ENCODE peak calls at places on chromosomes 7 and 10, in four cellular contexts. One of them, this sample, is unnamed.
A peak's percentile ranks its signal among the peaks of the same experiment; 100 is the strongest.

GRCh38 chr10:74153123-74153522 is 2.1 kb downstream of the ADK start:
- DNase-seq in upper lobe of right lung: no peak
- DNase-seq in astrocyte: peak; percentile 35
- DNase-seq in psoas muscle: no peak
- DNase-seq in this sample: peak; percentile 78

GRCh38 chr10:22345301-22346086 is at the start of gene SPAG6:
- DNase-seq in upper lobe of right lung: peak; percentile 81
- DNase-seq in astrocyte: no peak
- DNase-seq in psoas muscle: peak; percentile 49
- DNase-seq in this sample: no peak

GRCh38 chr7:114825423-114825951 is 96.4 kb upstream of the MDFIC start:
- DNase-seq in upper lobe of right lung: no peak
- DNase-seq in astrocyte: no peak
- DNase-seq in psoas muscle: no peak
- DNase-seq in this sample: no peak

GRCh38 chr7:136911362-136911761 is 42.9 kb downstream of the CHRM2 start:
- DNase-seq in upper lobe of right lung: no peak
- DNase-seq in astrocyte: peak; percentile 47
- DNase-seq in psoas muscle: no peak
- DNase-seq in this sample: peak; percentile 60

GRCh38 chr10:16510843-16511242 is 10.8 kb downstream of the C1QL3 start:
- DNase-seq in upper lobe of right lung: no peak
- DNase-seq in astrocyte: no peak
- DNase-seq in psoas muscle: no peak
- DNase-seq in this sample: no peak

GRCh38 chr7:134293029-134293740 is 23.5 kb downstream of the SLC35B4 start:
- DNase-seq in upper lobe of right lung: no peak
- DNase-seq in astrocyte: no peak
- DNase-seq in psoas muscle: no peak
- DNase-seq in this sample: no peak

GRCh38 chr7:32957326-32958045 is at the start of gene FKBP9:
- DNase-seq in upper lobe of right lung: peak; percentile 96
- DNase-seq in astrocyte: peak; percentile 76
- DNase-seq in psoas muscle: peak; percentile 95
- DNase-seq in this sample: peak; percentile 53

GRCh38 chr7:1719913-1720312 is 49.8 kb downstream of the ELFN1 start:
- DNase-seq in upper lobe of right lung: no peak
- DNase-seq in astrocyte: no peak
- DNase-seq in psoas muscle: no peak
- DNase-seq in this sample: no peak

GRCh38 chr7:138890782-138891445 is 90.3 kb downstream of the KIAA1549 start:
- DNase-seq in upper lobe of right lung: no peak
- DNase-seq in astrocyte: peak; percentile 27
- DNase-seq in psoas muscle: peak; percentile 23
- DNase-seq in this sample: peak; percentile 51

GRCh38 chr10:12388671-12389070 is 39.3 kb downstream of the CAMK1D start:
- DNase-seq in upper lobe of right lung: no peak
- DNase-seq in astrocyte: no peak
- DNase-seq in psoas muscle: no peak
- DNase-seq in this sample: no peak

GRCh38 chr10:29057712-29058426 is 231.0 kb upstream of the LYZL1 start:
- DNase-seq in upper lobe of right lung: no peak
- DNase-seq in astrocyte: peak; percentile 62
- DNase-seq in psoas muscle: no peak
- DNase-seq in this sample: no peak

GRCh38 chr7:148898845-148899474 is 14.9 kb upstream of the EZH2 start:
- DNase-seq in upper lobe of right lung: no peak
- DNase-seq in astrocyte: no peak
- DNase-seq in psoas muscle: no peak
- DNase-seq in this sample: no peak

GRCh38 chr7:30148951-30149459 is 14.2 kb downstream of the MTURN start:
- DNase-seq in upper lobe of right lung: peak; percentile 81
- DNase-seq in astrocyte: no peak
- DNase-seq in psoas muscle: no peak
- DNase-seq in this sample: no peak

GRCh38 chr7:78487464-78487863 is 688.9 kb downstream of the PHTF2 start:
- DNase-seq in upper lobe of right lung: no peak
- DNase-seq in astrocyte: no peak
- DNase-seq in psoas muscle: no peak
- DNase-seq in this sample: no peak

GRCh38 chr7:18896343-18896975 is 221.0 kb downstream of the TWIST1 start:
- DNase-seq in upper lobe of right lung: no peak
- DNase-seq in astrocyte: peak; percentile 39
- DNase-seq in psoas muscle: no peak
- DNase-seq in this sample: no peak

GRCh38 chr7:114156178-114156577 is 237.4 kb upstream of the PPP1R3A start:
- DNase-seq in upper lobe of right lung: no peak
- DNase-seq in astrocyte: no peak
- DNase-seq in psoas muscle: no peak
- DNase-seq in this sample: no peak

GRCh38 chr10:24519950-24520349 is 203.7 kb downstream of the ARHGAP21 start:
- DNase-seq in upper lobe of right lung: no peak
- DNase-seq in astrocyte: no peak
- DNase-seq in psoas muscle: no peak
- DNase-seq in this sample: no peak

GRCh38 chr10:32958992-32959703 is 1.1 kb upstream of the ITGB1 start:
- DNase-seq in upper lobe of right lung: no peak
- DNase-seq in astrocyte: no peak
- DNase-seq in psoas muscle: no peak
- DNase-seq in this sample: no peak

GRCh38 chr7:155725073-155725346 is 80.5 kb downstream of the RBM33 start:
- DNase-seq in upper lobe of right lung: no peak
- DNase-seq in astrocyte: no peak
- DNase-seq in psoas muscle: no peak
- DNase-seq in this sample: no peak

GRCh38 chr10:88428442-88428841 is 154.7 kb downstream of the RNLS start:
- DNase-seq in upper lobe of right lung: no peak
- DNase-seq in astrocyte: peak; percentile 44
- DNase-seq in psoas muscle: no peak
- DNase-seq in this sample: peak; percentile 53

GRCh38 chr7:122764902-122765301 is 62.2 kb upstream of the RNF148 start:
- DNase-seq in upper lobe of right lung: no peak
- DNase-seq in astrocyte: no peak
- DNase-seq in psoas muscle: no peak
- DNase-seq in this sample: no peak

GRCh38 chr10:24209421-24209770 is 458 bp downstream of the KIAA1217 start:
- DNase-seq in upper lobe of right lung: no peak
- DNase-seq in astrocyte: peak; percentile 59
- DNase-seq in psoas muscle: peak; percentile 30
- DNase-seq in this sample: peak; percentile 32

GRCh38 chr7:7566651-7567611 is at the start of gene MIOS:
- DNase-seq in upper lobe of right lung: peak; percentile 95
- DNase-seq in astrocyte: peak; percentile 50
- DNase-seq in psoas muscle: peak; percentile 91
- DNase-seq in this sample: peak; percentile 47

GRCh38 chr7:1665721-1666250 is 4.3 kb upstream of the ELFN1 start:
- DNase-seq in upper lobe of right lung: peak; percentile 68
- DNase-seq in astrocyte: no peak
- DNase-seq in psoas muscle: peak; percentile 29
- DNase-seq in this sample: no peak

GRCh38 chr7:32290015-32290414 is 200.2 kb downstream of the LSM5 start:
- DNase-seq in upper lobe of right lung: peak; percentile 70
- DNase-seq in astrocyte: no peak
- DNase-seq in psoas muscle: no peak
- DNase-seq in this sample: no peak

GRCh38 chr10:122307669-122308486 is 36.8 kb downstream of the BTBD16 start:
- DNase-seq in upper lobe of right lung: no peak
- DNase-seq in astrocyte: peak; percentile 99
- DNase-seq in psoas muscle: peak; percentile 72
- DNase-seq in this sample: peak; percentile 95

GRCh38 chr10:117005454-117006055 is 568 bp upstream of the SHTN1 start:
- DNase-seq in upper lobe of right lung: no peak
- DNase-seq in astrocyte: no peak
- DNase-seq in psoas muscle: no peak
- DNase-seq in this sample: no peak

GRCh38 chr7:100585511-100586265 is at the start of gene LRCH4:
- DNase-seq in upper lobe of right lung: peak; percentile 88
- DNase-seq in astrocyte: no peak
- DNase-seq in psoas muscle: peak; percentile 74
- DNase-seq in this sample: peak; percentile 7

GRCh38 chr7:77327067-77327931 is 88.8 kb downstream of the GSAP start:
- DNase-seq in upper lobe of right lung: peak; percentile 79
- DNase-seq in astrocyte: peak; percentile 34
- DNase-seq in psoas muscle: peak; percentile 35
- DNase-seq in this sample: peak; percentile 72

GRCh38 chr10:101161494-101162299 is 30.6 kb downstream of the TLX1 start:
- DNase-seq in upper lobe of right lung: peak; percentile 74
- DNase-seq in astrocyte: peak; percentile 47
- DNase-seq in psoas muscle: peak; percentile 61
- DNase-seq in this sample: peak; percentile 50

GRCh38 chr7:98810166-98810802 is 59.5 kb downstream of the TMEM130 start:
- DNase-seq in upper lobe of right lung: no peak
- DNase-seq in astrocyte: peak; percentile 41
- DNase-seq in psoas muscle: no peak
- DNase-seq in this sample: no peak

DNA sequence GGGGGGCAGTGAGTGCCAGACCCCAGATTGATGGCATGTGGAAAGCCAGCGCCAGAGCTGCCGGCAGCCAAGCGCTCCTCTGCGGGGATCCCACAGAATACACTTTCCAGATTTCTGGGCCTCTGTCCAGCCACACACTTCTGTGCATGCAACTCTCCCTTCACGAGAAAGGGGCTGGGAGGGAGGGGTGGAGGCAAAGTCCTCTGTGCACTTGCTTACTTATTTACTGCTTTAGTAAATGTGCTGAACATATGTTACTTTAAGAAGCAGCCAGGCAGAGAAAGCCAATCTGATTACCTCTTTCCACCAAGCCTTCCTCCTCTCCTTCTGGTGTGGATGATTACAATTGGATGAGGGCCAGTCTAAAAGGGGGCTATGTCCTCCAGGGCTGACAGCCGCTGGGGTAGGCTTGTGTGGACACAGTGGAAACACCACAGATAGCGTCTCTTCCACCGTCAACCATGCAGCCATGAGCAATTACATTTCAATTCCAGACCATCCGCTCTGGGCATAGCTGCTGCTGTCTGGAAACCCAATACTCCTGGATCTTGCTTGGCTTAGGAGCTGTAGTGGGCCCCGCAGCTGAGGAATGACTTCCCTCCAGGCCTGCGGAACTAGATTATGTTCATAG is 322.8 kb upstream of the ANKRD30A start:
- DNase-seq in upper lobe of right lung: no peak
- DNase-seq in astrocyte: no peak
- DNase-seq in psoas muscle: no peak
- DNase-seq in this sample: no peak
- H3K4me3 ChIP-seq in upper lobe of right lung: no peak overlapping the region
- H3K4me3 ChIP-seq in astrocyte: no peak overlapping the region
- H3K4me3 ChIP-seq in psoas muscle: no peak overlapping the region
- H3K4me3 ChIP-seq in this sample: no peak overlapping the region

DNA sequence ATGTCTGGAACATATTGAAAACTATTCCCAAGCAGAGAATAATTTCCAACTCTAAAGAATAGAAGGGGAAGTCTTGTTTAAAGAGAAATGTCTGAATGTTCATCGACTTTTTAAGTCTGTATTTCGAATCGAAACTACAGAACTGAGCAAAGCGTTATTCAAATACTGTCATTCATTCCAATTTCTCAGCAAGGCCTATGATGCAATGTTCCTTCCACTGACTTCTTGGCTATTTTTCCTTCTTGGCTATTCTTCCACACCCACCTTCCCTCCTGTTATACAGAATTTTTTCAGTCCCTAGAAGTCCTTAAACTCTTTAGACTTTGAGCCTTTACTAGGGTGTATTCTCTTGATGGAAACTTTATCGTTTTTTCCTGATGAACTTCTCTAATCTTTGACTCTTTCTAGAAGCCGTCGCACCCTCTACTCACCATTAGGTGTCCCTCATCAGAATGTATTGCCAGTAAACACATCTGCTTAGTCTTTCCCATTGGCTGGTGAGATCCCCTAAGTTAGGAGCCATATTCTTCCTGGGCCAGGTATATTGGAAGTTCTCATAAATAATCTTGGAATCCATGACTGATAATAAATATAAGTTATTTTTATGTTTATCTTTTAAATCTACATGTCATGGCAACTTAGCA is 235.7 kb upstream of the CCDC6 start:
- DNase-seq in upper lobe of right lung: no peak
- DNase-seq in astrocyte: no peak
- DNase-seq in psoas muscle: no peak
- DNase-seq in this sample: no peak
- TF ChIP-seq CTCF in upper lobe of right lung: no peak
- TF ChIP-seq CTCF in astrocyte: no peak
- TF ChIP-seq CTCF in psoas muscle: no peak
- TF ChIP-seq CTCF in this sample: peak; percentile 13

GRCh38 chr10:3775671-3776551 is 9.1 kb downstream of the KLF6 start:
- DNase-seq in upper lobe of right lung: no peak
- DNase-seq in astrocyte: peak; percentile 66
- DNase-seq in psoas muscle: no peak
- DNase-seq in this sample: peak; percentile 66
- H3K27ac ChIP-seq in upper lobe of right lung: peak overlapping the region; percentile 100
- H3K27ac ChIP-seq in astrocyte: peak overlapping the region; percentile 74
- H3K27ac ChIP-seq in psoas muscle: peak overlapping the region; percentile 100
- H3K27ac ChIP-seq in this sample: peak overlapping the region; percentile 82

GRCh38 chr7:101650579-101651081 is 21.5 kb upstream of the MYL10 start:
- DNase-seq in upper lobe of right lung: no peak
- DNase-seq in astrocyte: no peak
- DNase-seq in psoas muscle: no peak
- DNase-seq in this sample: no peak

GRCh38 chr7:101645951-101646350 is 16.9 kb upstream of the MYL10 start:
- DNase-seq in upper lobe of right lung: no peak
- DNase-seq in astrocyte: no peak
- DNase-seq in psoas muscle: no peak
- DNase-seq in this sample: no peak

DNA sequence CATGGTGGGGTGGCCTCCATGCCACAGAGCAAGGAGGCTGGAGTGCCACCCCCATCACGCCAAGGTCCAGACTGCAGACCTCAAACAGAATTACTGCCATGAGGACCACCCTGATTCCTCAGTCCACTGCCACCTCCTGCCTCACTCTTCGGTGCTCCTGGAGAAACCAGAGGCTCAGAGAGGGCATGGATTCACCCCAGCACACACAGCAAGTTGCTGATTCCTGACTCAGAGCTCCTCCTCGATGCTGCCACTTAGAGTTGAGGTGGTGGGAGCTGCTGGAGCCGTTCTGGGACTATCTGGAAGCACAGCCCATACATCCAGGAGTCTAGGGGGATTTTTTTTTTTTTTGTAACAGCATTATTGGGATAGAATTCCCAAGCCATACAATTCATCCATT is 22.0 kb upstream of the MYL10 start:
- DNase-seq in upper lobe of right lung: no peak
- DNase-seq in astrocyte: no peak
- DNase-seq in psoas muscle: no peak
- DNase-seq in this sample: no peak
- H3K4me3 ChIP-seq in upper lobe of right lung: no peak overlapping the region
- H3K4me3 ChIP-seq in astrocyte: no peak overlapping the region
- H3K4me3 ChIP-seq in psoas muscle: peak overlapping the region; percentile 46
- H3K4me3 ChIP-seq in this sample: no peak overlapping the region

GRCh38 chr10:71850745-71851629 is at the start of gene PSAP:
- DNase-seq in upper lobe of right lung: peak; percentile 100
- DNase-seq in astrocyte: peak; percentile 89
- DNase-seq in psoas muscle: peak; percentile 100
- DNase-seq in this sample: peak; percentile 96
- TF ChIP-seq CTCF in upper lobe of right lung: no peak
- TF ChIP-seq CTCF in astrocyte: no peak
- TF ChIP-seq CTCF in psoas muscle: no peak
- TF ChIP-seq CTCF in this sample: no peak